ENCODE peak calls at places on chromosome 17, in six cellular contexts. K, T, L, A, W and Q are unnamed samples.

GRCh38 chr17:5785867-5786509 is 201.7 kb upstream of the NLRP1 start:
- DNase-seq in W (peak; percentile 45), A (no peak), K (no peak), L (no peak), T (no peak), Q (no peak)

GRCh38 chr17:64306850-64307463 is 43.9 kb upstream of the TEX2 start:
- DNase-seq in A (no peak), W (peak; percentile 19), K (peak; percentile 25), T (peak; percentile 65), L (peak; percentile 73), Q (peak; percentile 43)

GRCh38 chr17:51710289-51710979 is 448.1 kb downstream of the CA10 start:
- DNase-seq in T (no peak), K (no peak), W (no peak), L (no peak), A (no peak), Q (no peak)

GRCh38 chr17:45313927-45314760 is 2.7 kb downstream of the MAP3K14 start:
- DNase-seq in L (no peak), K (no peak), A (no peak), W (no peak), T (no peak), Q (no peak)

GRCh38 chr17:82861393-82861775 is 21.6 kb upstream of the ZNF750 start:
- DNase-seq in T (no peak), L (no peak), K (no peak), A (no peak), W (no peak), Q (no peak)

GRCh38 chr17:6677158-6677831 is 25.7 kb downstream of the C17orf100 start:
- DNase-seq in L (peak; percentile 29), A (no peak), W (peak; percentile 43), K (no peak), T (no peak), Q (no peak)

GRCh38 chr17:17306181-17306580 is 3.0 kb downstream of the NT5M start:
- DNase-seq in A (no peak), L (no peak), K (no peak), W (no peak), T (no peak), Q (no peak)

GRCh38 chr17:82170412-82170961 is 42.2 kb downstream of the CCDC57 start:
- DNase-seq in L (no peak), K (no peak), A (no peak), W (no peak), T (no peak), Q (no peak)

GRCh38 chr17:17792551-17793377 is 44.0 kb downstream of the SREBF1 start:
- DNase-seq in K (peak; percentile 33), L (peak; percentile 38), A (peak; percentile 79), W (no peak), T (no peak), Q (no peak)

GRCh38 chr17:49759203-49759602 is 4.7 kb downstream of the FAM117A start:
- DNase-seq in W (no peak), L (no peak), A (no peak), K (no peak), T (no peak), Q (no peak)

GRCh38 chr17:49762148-49762941 is 1.6 kb downstream of the FAM117A start:
- DNase-seq in A (no peak), W (no peak), L (no peak), K (no peak), T (no peak), Q (no peak)

GRCh38 chr17:49760909-49761558 is 2.9 kb downstream of the FAM117A start:
- DNase-seq in T (no peak), L (no peak), K (no peak), A (no peak), W (no peak), Q (no peak)

GRCh38 chr17:49756805-49757496 is 7.0 kb downstream of the FAM117A start:
- DNase-seq in K (no peak), L (no peak), A (no peak), T (no peak), W (no peak), Q (no peak)

GRCh38 chr17:49760296-49760695 is 3.6 kb downstream of the FAM117A start:
- DNase-seq in K (no peak), A (no peak), T (no peak), L (no peak), W (no peak), Q (no peak)
- H3K4me3 ChIP-seq in K (no peak overlapping the region), A (no peak overlapping the region), T (no peak overlapping the region), L (no peak overlapping the region), W (no peak overlapping the region), Q (no peak overlapping the region)

DNA sequence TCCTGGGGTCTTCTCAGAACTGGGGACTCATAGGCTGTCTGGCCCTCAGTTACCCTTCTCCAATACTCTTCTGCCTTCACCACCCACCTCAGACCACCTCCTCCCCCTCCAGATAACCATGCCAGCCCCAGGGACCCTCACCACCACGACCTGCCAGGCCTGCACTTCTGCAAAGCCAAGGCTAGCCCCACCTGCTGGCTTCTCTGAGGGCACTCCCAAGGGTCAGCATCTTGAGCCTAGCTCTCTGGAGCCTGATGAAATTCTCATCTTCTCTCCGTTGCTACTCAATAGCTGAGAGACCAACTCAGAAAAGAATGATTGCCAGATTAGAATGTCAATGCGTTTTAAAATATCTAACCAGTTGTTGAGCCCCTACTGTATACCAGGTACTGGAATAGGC is 56.1 kb upstream of the LYRM9 start:
- DNase-seq in W (no peak), A (no peak), T (no peak), K (no peak), L (no peak), Q (no peak)
- H3K4me3 ChIP-seq in W (no peak overlapping the region), A (no peak overlapping the region), T (no peak overlapping the region), K (no peak overlapping the region), L (no peak overlapping the region), Q (no peak overlapping the region)

GRCh38 chr17:68455756-68456528 is 1.4 kb downstream of the WIPI1 start:
- DNase-seq in K (no peak), A (no peak), L (peak; percentile 70), T (peak; percentile 62), W (peak; percentile 73), Q (peak; percentile 71)
- H3K4me3 ChIP-seq in K (no peak overlapping the region), A (peak overlapping the region; percentile 69), L (peak overlapping the region; percentile 73), T (no peak overlapping the region), W (peak overlapping the region; percentile 92), Q (peak overlapping the region; percentile 77)

GRCh38 chr17:57833597-57833939 is 16.3 kb downstream of the MRPS23 start:
- DNase-seq in T (no peak), A (no peak), W (no peak), L (no peak), K (no peak), Q (no peak)
- H3K4me3 ChIP-seq in T (no peak overlapping the region), A (no peak overlapping the region), W (no peak overlapping the region), L (peak overlapping the region; percentile 44), K (no peak overlapping the region), Q (peak overlapping the region; percentile 30)

GRCh38 chr17:30332057-30332542 is 1.8 kb downstream of the TMIGD1 start:
- DNase-seq in K (peak; percentile 32), T (no peak), W (no peak), L (no peak), A (no peak), Q (no peak)
- H3K4me3 ChIP-seq in K (no peak overlapping the region), T (no peak overlapping the region), W (no peak overlapping the region), L (no peak overlapping the region), A (no peak overlapping the region), Q (no peak overlapping the region)

DNA sequence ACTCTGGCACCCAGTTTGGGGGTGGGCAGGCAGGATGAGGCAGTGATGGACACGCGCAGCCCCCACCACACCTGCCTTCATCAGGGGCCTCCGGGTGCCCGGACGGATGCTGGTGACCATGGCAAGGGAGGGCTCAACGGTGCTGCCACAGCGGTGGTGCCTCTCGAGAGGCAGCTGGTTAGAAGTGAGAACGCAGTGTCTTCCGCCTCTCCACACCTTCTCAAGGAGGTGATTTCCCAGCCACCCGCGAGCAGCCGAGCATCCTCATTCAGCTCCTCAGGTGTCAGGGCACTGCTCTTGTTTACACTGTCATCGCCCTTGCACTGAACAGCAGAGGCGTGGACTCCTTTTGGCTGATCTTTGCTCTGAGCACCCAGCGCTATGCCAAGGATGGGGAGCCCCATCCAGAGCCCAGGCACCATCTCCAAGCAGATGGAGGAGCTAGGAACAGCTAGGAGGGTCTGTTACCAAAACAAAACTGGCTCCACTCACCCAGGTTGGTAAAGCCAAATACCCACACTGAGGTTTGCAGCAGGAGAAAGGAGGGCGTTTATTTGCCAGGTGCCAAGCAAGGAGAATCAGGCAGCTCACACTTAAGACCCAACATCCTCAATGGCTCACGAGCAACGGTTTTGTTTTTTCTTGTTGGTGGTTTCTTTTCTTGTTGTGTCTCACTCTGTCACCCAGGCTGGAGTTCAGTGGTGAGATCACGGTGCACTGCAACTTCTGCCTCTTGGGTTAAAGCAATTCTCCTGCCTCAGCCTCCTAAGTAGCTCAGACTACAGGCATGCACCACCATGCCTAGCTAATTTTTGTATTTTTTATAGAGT is 174.3 kb upstream of the TNRC6C start:
- DNase-seq in K (peak; percentile 69), T (no peak), W (no peak), A (no peak), L (no peak), Q (no peak)
- H3K4me3 ChIP-seq in K (no peak overlapping the region), T (no peak overlapping the region), W (no peak overlapping the region), A (no peak overlapping the region), L (no peak overlapping the region), Q (no peak overlapping the region)

GRCh38 chr17:49577978-49578893 is 2.6 kb downstream of the NXPH3 start:
- DNase-seq in A (no peak), T (no peak), K (no peak), W (no peak), L (no peak), Q (no peak)

GRCh38 chr17:49576121-49576905 is 642 bp downstream of the NXPH3 start:
- DNase-seq in L (no peak), A (peak; percentile 77), T (no peak), K (no peak), W (no peak), Q (no peak)

GRCh38 chr17:49575524-49576120 is at the start of gene NXPH3:
- DNase-seq in A (peak; percentile 83), L (peak; percentile 80), K (peak; percentile 35), W (no peak), T (peak; percentile 47), Q (peak; percentile 54)

GRCh38 chr17:49577651-49577935 is 1.9 kb downstream of the NXPH3 start:
- DNase-seq in T (no peak), A (no peak), L (no peak), W (no peak), K (no peak), Q (no peak)

DNA sequence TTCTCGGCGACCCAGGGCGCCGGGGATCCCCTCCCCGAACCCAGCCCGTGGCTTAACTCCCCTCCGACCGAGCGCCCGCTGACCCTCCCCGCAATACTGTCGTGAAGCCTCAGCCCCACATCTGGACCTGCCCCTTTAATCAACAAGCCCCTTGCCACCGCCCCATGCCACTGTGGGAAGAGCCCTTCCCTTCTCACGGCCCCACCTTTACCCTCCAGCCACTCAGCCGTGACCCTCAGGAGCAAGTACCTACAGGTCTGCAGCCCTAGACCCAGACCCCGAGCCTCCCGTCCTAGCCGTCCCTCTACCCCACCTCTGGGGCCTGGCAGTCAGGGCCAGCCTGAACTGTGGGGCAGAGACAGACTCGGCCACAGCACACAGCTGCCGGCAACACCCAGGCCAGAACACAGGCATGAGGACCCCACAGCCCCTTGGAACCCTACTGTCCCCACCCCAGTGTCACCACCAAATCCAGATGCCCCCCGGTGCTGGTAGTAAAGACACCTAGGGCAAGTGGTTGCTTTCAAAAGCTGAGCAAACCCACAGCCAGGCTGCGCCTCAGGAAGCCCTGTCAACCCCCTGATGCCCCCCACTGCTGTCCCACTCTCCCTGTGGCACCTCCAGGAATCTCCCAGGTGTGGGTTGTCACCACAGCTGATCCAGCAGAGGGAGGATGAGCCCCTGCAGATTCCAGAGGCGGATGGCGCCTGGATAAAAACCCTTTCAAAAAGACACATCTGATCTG is 1.4 kb downstream of the NXPH3 start:
- DNase-seq in W (no peak), K (no peak), L (no peak), A (peak; percentile 74), T (no peak), Q (no peak)
- H3K4me3 ChIP-seq in W (peak overlapping the region; percentile 57), K (no peak overlapping the region), L (peak overlapping the region; percentile 57), A (peak overlapping the region; percentile 24), T (peak overlapping the region; percentile 29), Q (peak overlapping the region; percentile 50)